ENCODE peak calls at places on chromosomes 12 and 14, in seven cellular contexts. Z, Y, A, F, X, B and O are unnamed samples.

GRCh38 chr14:89823732-89824131 is 130.8 kb downstream of the EFCAB11 start:
- DNase-seq in Z (no peak), Y (no peak), A (no peak), F (no peak), X (no peak), B (peak), O (no peak)

GRCh38 chr12:78407722-78408121 is 456.9 kb upstream of the SYT1 start:
- DNase-seq in Z (peak), Y (no peak), A (no peak), F (no peak), X (no peak), B (no peak), O (no peak)

GRCh38 chr12:104877107-104877705 is 80.9 kb downstream of the SLC41A2 start:
- DNase-seq in Z (peak), Y (no peak), A (peak), F (peak), X (peak), B (peak), O (peak)

GRCh38 chr12:104280703-104281458 is 22.7 kb upstream of the EID3 start:
- DNase-seq in Z (peak), Y (no peak), A (no peak), F (peak), X (peak), B (peak), O (no peak)

GRCh38 chr12:113700943-113701342 is 229.3 kb upstream of the LHX5 start:
- DNase-seq in Z (peak), Y (no peak), A (no peak), F (peak), X (no peak), B (peak), O (peak)

GRCh38 chr12:78793982-78794381 is 70.6 kb upstream of the SYT1 start:
- DNase-seq in Z (no peak), Y (no peak), A (no peak), F (no peak), X (no peak), B (no peak), O (no peak)

GRCh38 chr14:59038746-59039145 is 149.7 kb upstream of the DAAM1 start:
- DNase-seq in Z (no peak), Y (no peak), A (no peak), F (no peak), X (no peak), B (no peak), O (no peak)

GRCh38 chr14:67729072-67729561 is 27.4 kb downstream of the RDH12 start:
- DNase-seq in Z (no peak), Y (no peak), A (no peak), F (no peak), X (no peak), B (no peak), O (peak)

GRCh38 chr12:132827763-132828703 is 636 bp downstream of the GOLGA3 start:
- DNase-seq in Z (peak), Y (no peak), A (no peak), F (peak), X (peak), B (peak), O (no peak)

DNA sequence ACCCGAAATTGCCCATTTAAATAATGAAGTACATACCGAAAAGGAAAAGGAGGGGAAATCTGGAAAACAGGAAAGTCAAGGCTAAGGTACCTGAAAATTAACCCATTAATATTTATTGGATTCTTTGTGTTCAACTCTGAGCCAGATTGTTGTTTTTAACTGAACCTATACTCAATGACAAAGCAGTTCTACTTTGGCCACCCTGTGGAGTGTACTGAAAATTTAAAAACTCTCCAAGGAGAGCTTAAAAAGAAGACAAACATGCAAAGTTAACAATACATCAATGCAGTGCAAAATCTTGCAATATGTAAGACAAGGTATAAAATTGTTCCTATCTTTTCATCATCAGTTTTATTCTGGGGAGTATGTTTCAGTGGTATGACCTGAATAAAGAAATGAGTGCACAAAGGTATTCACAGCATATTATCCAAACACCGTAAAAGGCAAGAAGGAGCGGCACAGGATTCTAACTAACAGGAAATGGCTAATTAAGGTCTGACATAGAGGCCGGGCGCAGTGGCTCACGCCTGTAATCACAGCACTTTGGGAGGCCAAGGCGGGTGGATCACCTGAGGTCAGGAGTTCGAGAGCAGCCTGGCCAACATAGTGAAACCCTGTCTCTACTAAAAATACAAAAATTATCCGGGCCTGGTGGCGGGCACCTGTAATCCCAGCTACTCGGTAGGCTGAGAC is 1.7 kb downstream of the USP44 start:
- DNase-seq in Z (no peak), Y (no peak), A (no peak), F (no peak), X (no peak), B (no peak), O (no peak)
- H3K9ac ChIP-seq in Z (no peak), Y (no peak), A (no peak), F (peak), X (no peak), B (no peak), O (no peak)

DNA sequence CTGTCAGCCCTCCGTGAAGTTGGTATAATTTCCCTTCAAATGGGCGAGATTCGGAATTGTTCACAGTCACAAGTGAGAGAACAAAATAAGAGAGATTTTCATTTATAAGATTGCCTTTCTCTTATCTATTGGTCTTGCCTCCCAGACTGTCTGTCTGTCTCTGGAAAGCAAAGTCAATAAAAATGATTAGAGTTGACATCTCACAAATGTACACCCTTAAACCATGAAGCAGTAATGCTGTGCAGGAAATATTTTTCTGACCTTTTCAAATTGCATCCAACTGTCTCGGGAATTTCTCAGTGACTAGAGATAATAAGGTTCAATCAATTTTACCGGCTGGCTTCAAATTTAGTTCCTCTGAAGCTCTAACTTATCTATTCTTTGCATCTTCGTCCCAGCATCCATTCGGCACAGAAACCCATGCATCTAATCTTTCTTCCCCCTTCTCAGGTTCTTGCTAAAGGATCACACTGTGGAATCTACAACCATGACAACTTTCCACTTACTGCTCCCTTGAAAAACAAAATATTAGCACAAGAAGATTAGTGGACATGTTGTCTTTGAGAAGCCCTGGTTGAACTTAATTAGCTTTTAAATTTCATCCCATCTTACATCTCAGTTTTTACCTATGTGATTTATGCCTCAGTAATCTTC is 93.1 kb downstream of the RMST start:
- DNase-seq in Z (no peak), Y (no peak), A (no peak), F (no peak), X (no peak), B (no peak), O (no peak)
- H3K4me2 ChIP-seq in Z (peak), Y (no peak), A (peak), F (no peak), X (peak), B (no peak), O (peak)

GRCh38 chr14:68979722-68980552 is 835 bp upstream of the ACTN1 start:
- DNase-seq in Z (peak), Y (peak), A (no peak), F (peak), X (peak), B (no peak), O (peak)

GRCh38 chr14:68979021-68979721 is at the start of gene ACTN1:
- DNase-seq in Z (peak), Y (peak), A (peak), F (peak), X (peak), B (peak), O (peak)

GRCh38 chr14:68982581-68982980 is 3.5 kb upstream of the ACTN1 start:
- DNase-seq in Z (no peak), Y (no peak), A (no peak), F (peak), X (no peak), B (peak), O (no peak)

GRCh38 chr14:68981539-68981976 is 2.5 kb upstream of the ACTN1 start:
- DNase-seq in Z (peak), Y (no peak), A (no peak), F (peak), X (peak), B (no peak), O (no peak)

DNA sequence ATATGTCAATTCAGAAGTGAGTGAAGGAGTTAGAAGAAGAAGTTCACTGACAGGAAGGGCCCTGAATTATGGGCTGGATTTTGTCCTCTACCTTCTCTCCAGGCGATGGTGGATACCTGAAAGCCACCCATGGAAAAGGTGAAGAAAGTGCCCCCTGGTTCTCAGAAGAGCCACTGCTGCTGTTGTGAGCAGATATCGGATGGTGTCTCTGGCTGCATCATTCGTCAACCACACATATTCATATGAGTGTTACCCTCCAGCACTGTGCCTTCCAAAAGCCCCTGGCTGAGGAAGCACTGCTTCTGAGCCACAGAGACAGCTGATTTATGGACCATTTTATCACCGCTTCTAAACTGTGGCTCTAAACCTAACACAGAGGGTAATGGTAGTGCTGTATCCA is 2.0 kb upstream of the ACTN1 start:
- DNase-seq in Z (no peak), Y (no peak), A (no peak), F (no peak), X (no peak), B (no peak), O (no peak)
- H2AFZ ChIP-seq in Z (no peak), Y (peak), A (no peak), F (peak), X (no peak), B (no peak), O (no peak)

DNA sequence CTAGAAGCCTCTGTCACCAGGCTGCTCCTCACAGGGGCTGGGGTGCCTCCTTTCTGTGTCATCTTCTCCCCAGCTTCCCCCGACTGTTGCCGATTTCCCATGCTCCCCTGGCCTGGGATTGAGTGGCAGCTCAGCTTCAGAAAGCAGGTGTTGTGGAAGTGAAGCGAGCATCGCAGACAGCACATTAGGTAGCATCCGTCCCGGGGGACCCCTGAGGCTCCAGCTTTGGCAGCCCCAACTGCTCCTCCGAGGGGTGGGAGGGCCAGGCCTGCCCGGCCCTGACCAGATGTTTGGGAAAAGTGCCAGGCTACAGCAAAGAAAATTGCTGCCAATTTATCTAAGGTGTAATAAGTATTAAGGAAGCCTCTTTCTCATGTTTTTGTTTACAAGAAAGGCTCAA is 1045.6 kb downstream of the BCL11B start:
- DNase-seq in Z (no peak), Y (no peak), A (no peak), F (no peak), X (no peak), B (no peak), O (no peak)
- H3K9ac ChIP-seq in Z (no peak), Y (no peak), A (no peak), F (no peak), X (no peak), B (no peak), O (no peak)

GRCh38 chr14:55160989-55161388 is 30.4 kb downstream of the DLGAP5 start:
- DNase-seq in Z (peak), Y (no peak), A (peak), F (peak), X (peak), B (peak), O (no peak)
- H3K4me2 ChIP-seq in Z (no peak), Y (no peak), A (no peak), F (no peak), X (no peak), B (no peak), O (no peak)

DNA sequence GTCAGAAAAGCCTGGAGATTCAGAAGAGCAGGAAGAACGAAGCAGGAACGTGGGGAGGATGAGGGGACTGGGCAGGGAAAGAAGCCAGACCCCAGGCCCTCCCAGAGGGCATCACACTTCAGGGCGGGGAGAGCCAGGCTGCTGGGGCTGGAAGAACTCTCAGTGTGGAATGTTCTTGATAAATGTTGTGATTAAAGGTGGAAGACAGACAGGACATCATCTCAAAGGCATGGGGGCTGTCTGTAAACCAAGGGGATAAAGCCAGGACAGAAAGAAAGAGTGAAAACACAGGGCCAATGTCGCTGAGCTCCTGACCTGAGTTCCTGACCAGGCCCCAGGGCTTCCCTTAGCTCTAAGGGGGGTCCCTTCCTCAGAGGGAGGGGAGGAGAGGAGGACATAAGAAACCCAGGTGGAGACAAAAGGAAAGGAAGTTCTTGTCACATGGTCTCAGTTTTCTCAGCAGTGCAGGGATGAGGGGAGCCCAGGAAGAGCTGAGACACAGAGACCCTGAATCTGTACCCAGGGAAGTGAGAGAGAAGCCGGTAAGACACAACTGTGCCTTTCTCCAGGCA is 56.3 kb downstream of the SETD3 start:
- DNase-seq in Z (no peak), Y (no peak), A (no peak), F (no peak), X (no peak), B (no peak), O (no peak)
- H2AFZ ChIP-seq in Z (no peak), Y (no peak), A (no peak), F (no peak), X (no peak), B (no peak), O (no peak)

DNA sequence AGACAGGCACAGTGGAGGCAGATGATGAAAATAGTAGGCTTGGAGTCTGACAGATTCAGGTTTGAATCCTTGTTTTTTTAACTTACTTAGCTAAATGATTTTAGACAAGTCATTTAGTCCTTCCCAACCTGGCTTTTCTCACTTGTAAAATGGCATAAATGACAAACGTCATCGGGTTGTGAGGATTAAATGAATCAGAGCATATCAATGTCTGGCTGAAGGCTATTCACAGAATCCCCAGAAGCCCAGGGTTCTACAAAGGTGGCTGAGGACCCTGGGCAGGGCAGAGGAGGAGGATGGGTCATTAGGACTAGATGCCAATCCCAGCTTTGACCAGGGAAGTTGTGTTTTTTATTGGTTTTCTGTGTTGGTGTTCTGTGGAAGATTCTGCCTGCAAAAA is 7.6 kb upstream of the PTPRB start:
- DNase-seq in Z (no peak), Y (no peak), A (no peak), F (no peak), X (no peak), B (no peak), O (no peak)
- H3K9ac ChIP-seq in Z (peak), Y (no peak), A (peak), F (no peak), X (peak), B (no peak), O (no peak)